ENCODE peak calls at places on chromosomes 3 and 15, in eight cellular contexts. W, Q, N, Y, R, G, I and P are unnamed samples.

GRCh38 chr15:29887719-29888118 is 65.5 kb upstream of the TJP1 start:
- DNase-seq in Y (no peak), I (no peak), W (peak), N (no peak), G (no peak), R (no peak), Q (no peak), P (no peak)

GRCh38 chr15:68187559-68187958 is 17.6 kb downstream of the CALML4 start:
- DNase-seq in R (no peak), I (no peak), N (no peak), G (no peak), W (peak), Q (no peak), Y (peak), P (no peak)

GRCh38 chr3:172658344-172659245 is 52.3 kb downstream of the NCEH1 start:
- DNase-seq in Q (peak), G (peak), R (peak), Y (no peak), W (peak), N (no peak), I (no peak), P (peak)

GRCh38 chr3:129344540-129345220 is 66.0 kb downstream of the HMCES start:
- DNase-seq in I (no peak), R (peak), Q (no peak), G (no peak), N (no peak), W (no peak), Y (no peak), P (peak)

GRCh38 chr3:4740397-4741105 is 238.7 kb upstream of the BHLHE40 start:
- DNase-seq in G (no peak), I (no peak), Y (no peak), R (peak), Q (no peak), W (no peak), N (no peak), P (no peak)

GRCh38 chr15:89172921-89173320 is 48.5 kb downstream of the RLBP1 start:
- DNase-seq in G (no peak), Y (no peak), N (no peak), I (no peak), W (no peak), Q (no peak), R (no peak), P (no peak)

GRCh38 chr3:69865920-69866679 is 126.8 kb downstream of the MITF start:
- DNase-seq in R (no peak), N (no peak), Y (peak), Q (no peak), I (no peak), G (no peak), W (peak), P (peak)

GRCh38 chr3:56884387-56884786 is 82.6 kb upstream of the ARHGEF3 start:
- DNase-seq in Y (no peak), N (no peak), R (no peak), I (no peak), Q (no peak), W (no peak), G (no peak), P (no peak)

GRCh38 chr3:14534379-14535191 is 5.6 kb downstream of the GRIP2 start:
- DNase-seq in R (no peak), N (peak), Q (no peak), Y (peak), G (no peak), W (no peak), I (no peak), P (no peak)

GRCh38 chr3:191499307-191500125 is 38.6 kb downstream of the PYDC2 start:
- DNase-seq in R (peak), I (no peak), Y (peak), N (no peak), Q (no peak), G (no peak), W (peak), P (no peak)

GRCh38 chr3:184531580-184532290 is 29.9 kb upstream of the EPHB3 start:
- DNase-seq in G (no peak), R (no peak), I (no peak), N (no peak), Y (no peak), W (no peak), Q (no peak), P (no peak)

GRCh38 chr3:32945136-32945535 is 6.3 kb upstream of the CCR4 start:
- DNase-seq in Q (peak), W (peak), R (no peak), G (no peak), I (no peak), Y (no peak), N (no peak), P (no peak)

GRCh38 chr15:70063284-70063991 is 34.3 kb downstream of the TLE3 start:
- DNase-seq in W (no peak), Q (no peak), R (no peak), G (no peak), N (no peak), I (no peak), Y (no peak), P (no peak)

GRCh38 chr15:89402406-89402805 is 67.8 kb upstream of the POLG start:
- DNase-seq in Y (no peak), I (no peak), Q (no peak), W (no peak), G (no peak), R (no peak), N (no peak), P (no peak)

GRCh38 chr3:102454101-102454625 is 19.3 kb downstream of the ZPLD1 start:
- DNase-seq in R (no peak), Q (no peak), Y (no peak), W (no peak), I (no peak), N (no peak), G (no peak), P (no peak)

GRCh38 chr15:51727141-51727897 is 10.1 kb downstream of the LYSMD2 start:
- DNase-seq in Y (peak), I (no peak), N (no peak), W (peak), R (peak), Q (no peak), G (peak), P (peak)

GRCh38 chr15:95495033-95495541 is 835.4 kb upstream of the NR2F2 start:
- DNase-seq in W (no peak), I (no peak), G (no peak), Y (no peak), Q (no peak), N (no peak), R (no peak), P (no peak)

GRCh38 chr3:53072653-53073552 is 27.0 kb upstream of the SFMBT1 start:
- DNase-seq in W (peak), G (peak), R (peak), I (peak), Q (peak), N (peak), Y (peak), P (peak)

GRCh38 chr3:108117245-108117644 is 26.4 kb upstream of the CD47 start:
- DNase-seq in I (no peak), R (peak), N (no peak), Q (no peak), G (no peak), W (peak), Y (no peak), P (no peak)

GRCh38 chr15:100265641-100266035 is 76.1 kb downstream of the ADAMTS17 start:
- DNase-seq in R (no peak), W (no peak), Y (no peak), G (no peak), N (no peak), I (no peak), Q (no peak), P (no peak)

GRCh38 chr3:74599564-74599963 is 14.9 kb downstream of the CNTN3 start:
- DNase-seq in N (no peak), Y (no peak), I (no peak), R (no peak), G (no peak), W (peak), Q (no peak), P (no peak)

GRCh38 chr15:95131071-95131683 is 899.8 kb downstream of the MCTP2 start:
- DNase-seq in W (no peak), Q (no peak), Y (no peak), I (no peak), N (no peak), R (no peak), G (no peak), P (no peak)

GRCh38 chr15:47715856-47716445 is 1.4 kb upstream of the SEMA6D start:
- DNase-seq in I (no peak), R (no peak), Y (no peak), N (no peak), G (no peak), W (peak), Q (no peak), P (no peak)

GRCh38 chr3:169841171-169841570 is 28.5 kb upstream of the LRRC34 start:
- DNase-seq in W (no peak), R (no peak), Q (no peak), G (no peak), Y (no peak), N (no peak), I (peak), P (no peak)

GRCh38 chr3:21059409-21059808 is 691.6 kb downstream of the ZNF385D start:
- DNase-seq in G (no peak), Q (no peak), W (no peak), R (no peak), N (no peak), Y (no peak), I (no peak), P (no peak)

GRCh38 chr15:78007965-78008886 is 69.3 kb downstream of the TBC1D2B start:
- DNase-seq in I (no peak), N (no peak), R (no peak), W (peak), G (no peak), Y (no peak), Q (no peak), P (no peak)

GRCh38 chr3:129015388-129016105 is 14.4 kb downstream of the EFCC1 start:
- DNase-seq in R (peak), W (no peak), Y (no peak), Q (no peak), I (no peak), N (no peak), G (no peak), P (no peak)

GRCh38 chr3:141047168-141047567 is 4.0 kb upstream of the SPSB4 start:
- DNase-seq in N (no peak), Y (no peak), G (no peak), I (no peak), Q (peak), R (no peak), W (no peak), P (no peak)

DNA sequence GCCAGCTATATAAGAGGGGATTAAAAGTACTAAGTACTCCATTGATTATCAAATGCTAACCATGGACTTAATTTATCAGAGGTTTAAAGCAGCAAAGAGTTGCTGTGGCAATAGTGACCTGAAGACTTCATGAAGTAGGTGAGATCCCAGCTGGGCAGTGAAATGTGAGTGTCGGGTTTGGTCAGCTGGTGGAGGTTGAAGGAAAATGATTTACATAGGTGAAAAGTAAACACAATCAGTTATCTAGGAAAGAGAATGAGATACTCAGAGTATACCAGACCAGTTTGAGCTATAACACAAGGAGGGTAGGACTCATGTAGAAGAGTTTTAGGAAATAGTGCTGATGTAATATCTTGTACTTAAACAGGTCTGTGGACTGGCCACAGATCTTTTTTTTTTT is 16.5 kb upstream of the FBXO22 start:
- DNase-seq in N (no peak), G (peak), R (no peak), Y (no peak), Q (no peak), W (no peak), I (no peak), P (no peak)
- TF ChIP-seq RAD21 in N (no peak), G (no peak), R (no peak), Y (no peak), Q (no peak), W (no peak), I (no peak), P (no peak)

GRCh38 chr3:99895106-99895705 is 77.5 kb downstream of the CMSS1 start:
- DNase-seq in R (no peak), W (peak), Q (no peak), N (no peak), G (no peak), I (no peak), Y (no peak), P (no peak)
- TF ChIP-seq RAD21 in R (no peak), W (no peak), Q (no peak), N (no peak), G (no peak), I (no peak), Y (no peak), P (no peak)

DNA sequence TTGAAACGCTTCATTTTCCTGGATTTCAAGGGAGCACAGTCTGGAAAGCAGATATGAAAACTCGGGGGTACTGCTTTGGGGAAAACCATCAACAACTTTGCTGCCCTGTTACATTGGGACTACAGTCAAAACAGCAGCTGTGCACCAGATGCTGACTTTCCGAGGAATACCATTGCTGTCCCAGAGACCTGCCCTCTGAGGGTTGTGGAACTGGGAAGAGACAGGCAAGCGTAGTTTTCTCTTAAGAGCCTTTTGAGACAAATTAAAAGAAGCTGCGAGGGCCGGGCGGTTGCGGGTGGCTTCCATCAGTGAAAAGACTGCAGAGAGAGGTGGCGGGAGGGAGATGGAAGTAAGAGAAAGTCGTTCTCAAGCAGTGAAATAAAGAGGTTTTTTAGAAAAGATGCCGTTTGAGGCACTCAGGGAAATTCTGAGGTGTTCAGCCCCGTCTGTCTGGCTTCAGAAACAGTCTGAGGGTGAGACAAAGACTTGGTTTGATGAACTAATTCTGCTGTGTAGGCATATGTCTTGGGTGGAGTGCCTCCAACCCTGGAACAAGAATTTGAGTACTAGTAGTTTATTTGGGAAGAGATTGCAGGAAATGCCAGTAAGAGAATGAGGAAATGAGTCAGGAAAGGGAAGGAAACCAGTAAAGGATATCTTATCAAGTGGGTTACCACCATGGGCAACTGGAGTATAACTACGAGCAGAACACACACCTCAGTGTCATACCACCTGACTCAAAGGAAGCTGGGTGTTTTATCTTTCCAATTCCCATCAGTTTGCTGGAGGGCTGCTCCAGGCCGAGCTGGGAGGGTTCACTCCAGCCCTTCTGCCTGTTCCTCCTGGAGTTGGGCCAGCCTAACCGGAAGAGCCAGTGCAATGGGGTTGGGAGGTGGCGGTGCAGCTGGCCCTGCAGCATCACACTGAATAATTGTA is 75.1 kb downstream of the TGFBR2 start:
- DNase-seq in G (no peak), Y (peak), W (peak), N (no peak), R (no peak), Q (no peak), I (no peak), P (no peak)
- TF ChIP-seq RAD21 in G (no peak), Y (peak), W (no peak), N (no peak), R (no peak), Q (no peak), I (no peak), P (no peak)

DNA sequence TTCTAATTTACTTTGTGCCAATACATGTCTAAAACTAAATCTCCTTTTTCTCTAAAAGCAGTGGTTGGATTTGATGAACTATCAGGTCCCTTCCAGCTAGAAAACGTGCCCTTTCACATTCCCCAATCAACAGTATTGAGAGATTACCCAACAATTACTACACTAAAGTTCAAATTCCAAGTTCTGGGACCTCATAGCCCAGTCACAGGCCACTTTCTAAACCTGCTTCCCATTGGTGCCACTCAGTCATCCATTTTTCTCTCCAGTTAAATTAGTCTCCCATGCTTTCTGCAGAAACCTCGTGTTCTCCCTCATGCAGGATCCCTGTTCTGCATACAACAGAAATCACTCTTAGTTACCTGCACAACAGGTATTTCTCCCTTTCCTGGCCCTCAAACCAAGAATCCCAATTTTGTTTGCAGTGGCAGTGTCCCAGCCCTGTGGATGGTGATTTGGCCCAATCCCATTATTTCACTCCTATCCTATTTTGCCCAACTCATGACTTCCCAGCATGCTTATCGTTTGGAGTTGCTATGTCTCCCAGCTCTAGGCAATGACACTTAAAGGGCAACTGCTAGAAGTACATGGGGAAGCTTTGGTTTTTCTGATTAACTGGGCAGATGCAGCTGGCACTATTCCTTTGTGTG is 224.1 kb downstream of the MINAR1 start:
- DNase-seq in R (no peak), G (no peak), Q (no peak), I (no peak), N (no peak), Y (no peak), W (no peak), P (no peak)
- TF ChIP-seq RAD21 in R (no peak), G (no peak), Q (no peak), I (no peak), N (no peak), Y (no peak), W (no peak), P (no peak)

DNA sequence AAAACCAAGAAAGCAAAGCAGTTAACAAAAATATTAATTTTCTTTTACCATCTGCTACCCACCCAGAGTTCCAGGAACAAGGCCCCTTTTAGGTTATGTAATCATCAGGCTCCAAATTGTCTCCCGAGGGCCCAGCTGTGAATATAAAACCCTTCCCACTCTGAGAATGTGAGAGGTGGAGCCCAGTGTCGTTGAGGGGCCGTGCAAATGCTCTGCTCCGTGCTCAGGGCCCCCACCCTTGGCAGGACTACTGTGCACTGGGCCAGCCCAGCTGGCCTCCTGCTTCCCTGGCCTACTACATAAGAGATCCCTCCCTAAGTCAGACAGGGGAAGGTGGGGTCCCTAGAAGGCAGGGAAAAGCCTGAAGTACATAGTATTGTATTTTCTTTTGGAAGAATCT is 4.6 kb upstream of the CLEC3B start:
- DNase-seq in N (no peak), I (no peak), W (no peak), Q (no peak), Y (no peak), R (no peak), G (no peak), P (no peak)
- TF ChIP-seq RAD21 in N (no peak), I (no peak), W (no peak), Q (no peak), Y (no peak), R (no peak), G (no peak), P (no peak)

DNA sequence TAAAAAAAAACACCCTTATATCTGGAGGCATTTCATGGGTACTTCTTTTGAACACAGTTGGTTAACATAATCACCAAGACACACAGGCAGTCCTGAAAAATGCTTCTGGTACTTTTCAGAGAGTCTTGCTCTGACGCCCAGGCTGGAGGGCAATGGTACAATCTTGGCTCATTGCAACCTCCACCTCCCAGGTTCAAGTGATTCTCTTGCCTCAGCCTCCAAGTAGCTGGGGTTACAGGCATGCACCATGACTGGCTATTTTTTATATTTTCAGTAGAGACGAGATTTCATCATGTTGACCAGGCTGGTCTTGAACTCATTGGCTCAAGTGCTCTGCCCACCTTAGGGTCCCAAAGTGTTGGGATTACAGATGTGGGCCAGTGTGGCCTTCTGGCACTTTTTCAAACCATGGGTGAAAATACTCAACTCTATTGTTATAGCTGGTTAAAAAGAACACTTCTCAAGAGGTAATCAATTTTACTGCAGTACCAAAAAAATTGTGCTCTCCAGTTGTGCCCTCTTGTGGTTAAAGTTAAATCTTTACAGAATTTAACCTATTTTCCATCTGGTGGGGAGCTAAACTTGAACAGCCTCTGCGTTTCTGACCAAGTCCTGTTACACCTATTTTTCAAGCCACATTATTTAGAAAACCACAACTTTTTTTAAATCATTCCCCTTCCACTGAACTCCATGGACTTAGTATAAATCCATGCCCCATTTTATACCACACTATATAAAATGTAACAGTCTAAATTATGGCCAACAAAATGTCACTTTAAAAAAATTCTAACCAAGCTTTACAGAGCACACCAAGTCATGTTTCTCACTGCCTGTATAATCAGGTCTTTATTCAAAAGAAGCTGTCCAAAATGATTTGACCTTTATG is 1.2 kb upstream of the SNAPC5 start:
- DNase-seq in Q (no peak), I (no peak), Y (peak), N (no peak), G (peak), R (no peak), W (peak), P (no peak)
- TF ChIP-seq RAD21 in Q (peak), I (peak), Y (peak), N (peak), G (no peak), R (peak), W (peak), P (peak)

GRCh38 chr3:29215948-29216347 is 64.9 kb upstream of the RBMS3 start:
- DNase-seq in R (no peak), W (peak), I (no peak), Q (no peak), Y (no peak), N (no peak), G (no peak), P (no peak)
- TF ChIP-seq RAD21 in R (no peak), W (no peak), I (no peak), Q (no peak), Y (no peak), N (no peak), G (no peak), P (no peak)

DNA sequence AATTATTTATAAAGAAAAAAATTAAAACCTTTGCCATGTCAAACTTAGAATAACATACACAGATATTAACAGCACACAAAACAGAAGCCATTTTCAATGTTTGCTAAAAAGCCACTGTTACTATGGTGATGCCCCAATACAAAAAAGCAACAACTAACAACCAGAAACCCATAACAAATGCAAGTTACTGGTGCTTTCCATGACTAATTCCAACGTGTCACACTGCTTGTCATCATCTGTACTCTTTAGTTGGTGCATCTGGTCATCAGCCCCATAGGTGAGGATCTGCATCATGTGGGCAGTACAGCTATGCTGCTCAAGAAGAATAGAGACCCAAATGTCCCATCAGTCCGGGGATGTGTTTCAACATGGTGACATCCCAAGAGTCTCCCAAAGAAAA is 52.8 kb downstream of the ATP8B4 start:
- DNase-seq in R (no peak), G (no peak), N (no peak), W (peak), I (no peak), Q (no peak), Y (no peak), P (peak)
- TF ChIP-seq RAD21 in R (no peak), G (no peak), N (no peak), W (no peak), I (no peak), Q (no peak), Y (no peak), P (no peak)